ENCODE peak calls at places on chromosomes 16 and 17, in ten cellular contexts. One of them, this sample, is unnamed.

GRCh38 chr17:8736796-8737195 is 7.8 kb downstream of the CCDC42 start:
- DNase-seq in esophagus squamous epithelium: no peak
- DNase-seq in AG20443: no peak
- DNase-seq in HTR-8/SVneo: no peak
- DNase-seq in AG08396: no peak
- DNase-seq in transverse colon: no peak
- DNase-seq in stimulated activated CD8-positive, alpha-beta memory T cell treated with anti-CD3 and anti-CD28 coated beads, Interleukin-7, amount 100 ng/mL, for 1 hour: no peak
- DNase-seq in H54: no peak
- DNase-seq in lower leg skin: no peak
- DNase-seq in AML-193: no peak
- DNase-seq in this sample: no peak

GRCh38 chr17:14157822-14158221 is 78.8 kb downstream of the CDRT15 start:
- DNase-seq in esophagus squamous epithelium: no peak
- DNase-seq in AG20443: no peak
- DNase-seq in HTR-8/SVneo: no peak
- DNase-seq in AG08396: no peak
- DNase-seq in transverse colon: no peak
- DNase-seq in stimulated activated CD8-positive, alpha-beta memory T cell treated with anti-CD3 and anti-CD28 coated beads, Interleukin-7, amount 100 ng/mL, for 1 hour: no peak
- DNase-seq in H54: no peak
- DNase-seq in lower leg skin: no peak
- DNase-seq in AML-193: no peak
- DNase-seq in this sample: no peak

GRCh38 chr17:45287526-45288264 is 25.8 kb upstream of the SPATA32 start:
- DNase-seq in esophagus squamous epithelium: no peak
- DNase-seq in AG20443: no peak
- DNase-seq in HTR-8/SVneo: no peak
- DNase-seq in AG08396: no peak
- DNase-seq in transverse colon: no peak
- DNase-seq in stimulated activated CD8-positive, alpha-beta memory T cell treated with anti-CD3 and anti-CD28 coated beads, Interleukin-7, amount 100 ng/mL, for 1 hour: no peak
- DNase-seq in H54: no peak
- DNase-seq in lower leg skin: no peak
- DNase-seq in AML-193: no peak
- DNase-seq in this sample: no peak

GRCh38 chr17:63961355-63962207 is 11.1 kb downstream of the SCN4A start:
- DNase-seq in esophagus squamous epithelium: no peak
- DNase-seq in AG20443: peak; percentile 82
- DNase-seq in HTR-8/SVneo: peak; percentile 54
- DNase-seq in AG08396: peak; percentile 72
- DNase-seq in transverse colon: peak; percentile 58
- DNase-seq in stimulated activated CD8-positive, alpha-beta memory T cell treated with anti-CD3 and anti-CD28 coated beads, Interleukin-7, amount 100 ng/mL, for 1 hour: no peak
- DNase-seq in H54: peak; percentile 72
- DNase-seq in lower leg skin: peak; percentile 95
- DNase-seq in AML-193: no peak
- DNase-seq in this sample: no peak

GRCh38 chr17:21058098-21058893 is 15.5 kb upstream of the USP22 start:
- DNase-seq in esophagus squamous epithelium: no peak
- DNase-seq in AG20443: peak; percentile 46
- DNase-seq in HTR-8/SVneo: peak; percentile 72
- DNase-seq in AG08396: no peak
- DNase-seq in transverse colon: no peak
- DNase-seq in stimulated activated CD8-positive, alpha-beta memory T cell treated with anti-CD3 and anti-CD28 coated beads, Interleukin-7, amount 100 ng/mL, for 1 hour: no peak
- DNase-seq in H54: peak; percentile 49
- DNase-seq in lower leg skin: no peak
- DNase-seq in AML-193: no peak
- DNase-seq in this sample: no peak

GRCh38 chr17:38322156-38322779 is 21.5 kb downstream of the GPR179 start:
- DNase-seq in esophagus squamous epithelium: no peak
- DNase-seq in AG20443: peak; percentile 83
- DNase-seq in HTR-8/SVneo: peak; percentile 78
- DNase-seq in AG08396: peak; percentile 76
- DNase-seq in transverse colon: peak; percentile 65
- DNase-seq in stimulated activated CD8-positive, alpha-beta memory T cell treated with anti-CD3 and anti-CD28 coated beads, Interleukin-7, amount 100 ng/mL, for 1 hour: peak; percentile 51
- DNase-seq in H54: peak; percentile 56
- DNase-seq in lower leg skin: peak; percentile 88
- DNase-seq in AML-193: peak; percentile 39
- DNase-seq in this sample: no peak

GRCh38 chr17:80485846-80486245 is 9.4 kb upstream of the NPTX1 start:
- DNase-seq in esophagus squamous epithelium: no peak
- DNase-seq in AG20443: no peak
- DNase-seq in HTR-8/SVneo: no peak
- DNase-seq in AG08396: no peak
- DNase-seq in transverse colon: no peak
- DNase-seq in stimulated activated CD8-positive, alpha-beta memory T cell treated with anti-CD3 and anti-CD28 coated beads, Interleukin-7, amount 100 ng/mL, for 1 hour: no peak
- DNase-seq in H54: no peak
- DNase-seq in lower leg skin: no peak
- DNase-seq in AML-193: no peak
- DNase-seq in this sample: no peak

GRCh38 chr17:10092595-10092994 is 105.8 kb downstream of the GAS7 start:
- DNase-seq in esophagus squamous epithelium: no peak
- DNase-seq in AG20443: no peak
- DNase-seq in HTR-8/SVneo: no peak
- DNase-seq in AG08396: no peak
- DNase-seq in transverse colon: no peak
- DNase-seq in stimulated activated CD8-positive, alpha-beta memory T cell treated with anti-CD3 and anti-CD28 coated beads, Interleukin-7, amount 100 ng/mL, for 1 hour: no peak
- DNase-seq in H54: no peak
- DNase-seq in lower leg skin: peak; percentile 65
- DNase-seq in AML-193: no peak
- DNase-seq in this sample: no peak

GRCh38 chr17:7982666-7983065 is 19.7 kb upstream of the GUCY2D start:
- DNase-seq in esophagus squamous epithelium: no peak
- DNase-seq in AG20443: peak; percentile 44
- DNase-seq in HTR-8/SVneo: peak; percentile 55
- DNase-seq in AG08396: no peak
- DNase-seq in transverse colon: no peak
- DNase-seq in stimulated activated CD8-positive, alpha-beta memory T cell treated with anti-CD3 and anti-CD28 coated beads, Interleukin-7, amount 100 ng/mL, for 1 hour: no peak
- DNase-seq in H54: no peak
- DNase-seq in lower leg skin: peak; percentile 72
- DNase-seq in AML-193: peak; percentile 31
- DNase-seq in this sample: no peak

GRCh38 chr17:14873996-14874395 is 391.1 kb downstream of the PMP22 start:
- DNase-seq in esophagus squamous epithelium: no peak
- DNase-seq in AG20443: no peak
- DNase-seq in HTR-8/SVneo: no peak
- DNase-seq in AG08396: no peak
- DNase-seq in transverse colon: no peak
- DNase-seq in stimulated activated CD8-positive, alpha-beta memory T cell treated with anti-CD3 and anti-CD28 coated beads, Interleukin-7, amount 100 ng/mL, for 1 hour: no peak
- DNase-seq in H54: no peak
- DNase-seq in lower leg skin: no peak
- DNase-seq in AML-193: no peak
- DNase-seq in this sample: no peak

GRCh38 chr16:38941-39892 is 14.2 kb downstream of the POLR3K start:
- DNase-seq in esophagus squamous epithelium: no peak
- DNase-seq in AG20443: no peak
- DNase-seq in HTR-8/SVneo: no peak
- DNase-seq in AG08396: no peak
- DNase-seq in transverse colon: peak; percentile 77
- DNase-seq in stimulated activated CD8-positive, alpha-beta memory T cell treated with anti-CD3 and anti-CD28 coated beads, Interleukin-7, amount 100 ng/mL, for 1 hour: peak; percentile 15
- DNase-seq in H54: no peak
- DNase-seq in lower leg skin: no peak
- DNase-seq in AML-193: no peak
- DNase-seq in this sample: peak; percentile 61

GRCh38 chr17:68514809-68515208 is 2.6 kb downstream of the PRKAR1A start:
- DNase-seq in esophagus squamous epithelium: no peak
- DNase-seq in AG20443: peak; percentile 14
- DNase-seq in HTR-8/SVneo: no peak
- DNase-seq in AG08396: peak; percentile 24
- DNase-seq in transverse colon: no peak
- DNase-seq in stimulated activated CD8-positive, alpha-beta memory T cell treated with anti-CD3 and anti-CD28 coated beads, Interleukin-7, amount 100 ng/mL, for 1 hour: no peak
- DNase-seq in H54: no peak
- DNase-seq in lower leg skin: no peak
- DNase-seq in AML-193: no peak
- DNase-seq in this sample: no peak

GRCh38 chr17:2792541-2793169 is 3.6 kb upstream of the RAP1GAP2 start:
- DNase-seq in esophagus squamous epithelium: no peak
- DNase-seq in AG20443: no peak
- DNase-seq in HTR-8/SVneo: no peak
- DNase-seq in AG08396: no peak
- DNase-seq in transverse colon: no peak
- DNase-seq in stimulated activated CD8-positive, alpha-beta memory T cell treated with anti-CD3 and anti-CD28 coated beads, Interleukin-7, amount 100 ng/mL, for 1 hour: no peak
- DNase-seq in H54: no peak
- DNase-seq in lower leg skin: no peak
- DNase-seq in AML-193: no peak
- DNase-seq in this sample: no peak

This sample was measured in breast epithelium.